ENCODE peak calls at places on chromosomes 3 and 15, in six cellular contexts. S is CD4-positive, CD25-positive, alpha-beta regulatory T cell; V is thoracic aorta; Q is PC-3; L is WERI-Rb-1; O is right lobe of liver. N is an unnamed sample. For H3K9me3, the result is how much of the 10 kb centered on the place peaks cover.

GRCh38 chr15:39193611-39194010 is 387.3 kb upstream of the THBS1 start:
- DNase-seq in S (no peak), V (no peak), Q (no peak), L (no peak), O (no peak), N (no peak)

GRCh38 chr3:13019243-13019701 is 54.0 kb downstream of the IQSEC1 start:
- DNase-seq in S (no peak), V (no peak), Q (no peak), L (no peak), O (no peak), N (no peak)

GRCh38 chr3:175186511-175186910 is 327.4 kb downstream of the NAALADL2 start:
- DNase-seq in S (no peak), V (no peak), Q (peak), L (no peak), O (no peak), N (no peak)

GRCh38 chr3:53941174-53941573 is 49.5 kb upstream of the SELENOK start:
- DNase-seq in S (no peak), V (no peak), Q (peak), L (no peak), O (no peak), N (no peak)

GRCh38 chr3:129421988-129422745 is 6.3 kb downstream of the EFCAB12 start:
- DNase-seq in S (no peak), V (no peak), Q (no peak), L (no peak), O (no peak), N (no peak)

GRCh38 chr3:170471149-170471548 is 52.5 kb downstream of the CLDN11 start:
- DNase-seq in S (no peak), V (no peak), Q (no peak), L (peak), O (no peak), N (no peak)

GRCh38 chr3:8776406-8776805 is 7.0 kb upstream of the OXTR start:
- DNase-seq in S (no peak), V (no peak), Q (no peak), L (no peak), O (no peak), N (no peak)

GRCh38 chr3:163622384-163622783 is 1455.9 kb downstream of the SI start:
- DNase-seq in S (no peak), V (no peak), Q (peak), L (peak), O (no peak), N (no peak)

GRCh38 chr3:179726075-179726742 is 73.4 kb downstream of the USP13 start:
- DNase-seq in S (no peak), V (no peak), Q (no peak), L (peak), O (no peak), N (no peak)

GRCh38 chr3:69011331-69011730 is 2.2 kb downstream of the EOGT start:
- DNase-seq in S (no peak), V (no peak), Q (no peak), L (no peak), O (no peak), N (no peak)

GRCh38 chr3:101279765-101280385 is 40.5 kb downstream of the IMPG2 start:
- DNase-seq in S (no peak), V (no peak), Q (peak), L (no peak), O (no peak), N (no peak)

GRCh38 chr15:53586815-53587214 is 172.6 kb downstream of the WDR72 start:
- DNase-seq in S (no peak), V (no peak), Q (peak), L (peak), O (no peak), N (no peak)

GRCh38 chr15:70579766-70580165 is 183.6 kb downstream of the UACA start:
- DNase-seq in S (no peak), V (no peak), Q (no peak), L (no peak), O (peak), N (no peak)

GRCh38 chr15:75694241-75695182 is 18.1 kb downstream of the CSPG4 start:
- DNase-seq in S (no peak), V (peak), Q (peak), L (peak), O (no peak), N (peak)

GRCh38 chr15:73809728-73810501 is 56.8 kb upstream of the INSYN1 start:
- DNase-seq in S (no peak), V (no peak), Q (peak), L (peak), O (no peak), N (no peak)

GRCh38 chr15:91214675-91215590 is 114.9 kb downstream of the SV2B start:
- DNase-seq in S (no peak), V (no peak), Q (no peak), L (no peak), O (no peak), N (no peak)

GRCh38 chr3:51379301-51379700 is 5.8 kb upstream of the MANF start:
- DNase-seq in S (no peak), V (no peak), Q (no peak), L (no peak), O (no peak), N (peak)

GRCh38 chr3:10093678-10094077 is 14.4 kb downstream of the FANCD2OS start:
- DNase-seq in S (no peak), V (no peak), Q (no peak), L (no peak), O (no peak), N (no peak)

GRCh38 chr3:31053299-31053698 is 158.8 kb upstream of the GADL1 start:
- DNase-seq in S (no peak), V (no peak), Q (no peak), L (no peak), O (no peak), N (no peak)

GRCh38 chr3:44862221-44862637 is 517 bp downstream of the TMEM42 start:
- DNase-seq in S (no peak), V (no peak), Q (peak), L (peak), O (no peak), N (no peak)

GRCh38 chr15:34133511-34133910 is 31.6 kb downstream of the PGBD4 start:
- DNase-seq in S (no peak), V (no peak), Q (peak), L (no peak), O (no peak), N (no peak)

GRCh38 chr3:133606342-133606741 is 32.9 kb downstream of the CDV3 start:
- DNase-seq in S (no peak), V (no peak), Q (no peak), L (no peak), O (no peak), N (no peak)

GRCh38 chr15:90889736-90890456 is 5.6 kb downstream of the FES start:
- DNase-seq in S (no peak), V (no peak), Q (no peak), L (no peak), O (peak), N (no peak)

GRCh38 chr3:12471228-12471627 is 13.1 kb upstream of the TSEN2 start:
- DNase-seq in S (no peak), V (no peak), Q (peak), L (no peak), O (no peak), N (no peak)

GRCh38 chr3:46208167-46208704 is at the start of gene CCR1:
- DNase-seq in S (no peak), V (no peak), Q (peak), L (no peak), O (no peak), N (no peak)

GRCh38 chr3:108408883-108409612 is 101.3 kb downstream of the MYH15 start:
- DNase-seq in S (no peak), V (no peak), Q (no peak), L (no peak), O (no peak), N (no peak)

GRCh38 chr15:99124641-99125040 is 19.8 kb downstream of the SYNM start:
- DNase-seq in S (no peak), V (no peak), Q (no peak), L (no peak), O (peak), N (no peak)

GRCh38 chr15:51199541-51199940 is 104.8 kb upstream of the TNFAIP8L3 start:
- DNase-seq in S (no peak), V (no peak), Q (no peak), L (peak), O (no peak), N (no peak)

GRCh38 chr3:128804017-128804816 is 75.2 kb upstream of the ACAD9 start:
- DNase-seq in S (peak), V (no peak), Q (no peak), L (no peak), O (no peak), N (no peak)

GRCh38 chr15:66842710-66843441 is 140.8 kb downstream of the SMAD6 start:
- DNase-seq in S (no peak), V (peak), Q (peak), L (peak), O (peak), N (no peak)

GRCh38 chr3:161163297-161163696 is 57.8 kb upstream of the NMD3 start:
- DNase-seq in S (no peak), V (no peak), Q (peak), L (no peak), O (no peak), N (peak)

GRCh38 chr15:36757189-36757814 is 177.9 kb downstream of the CDIN1 start:
- DNase-seq in S (no peak), V (no peak), Q (peak), L (no peak), O (no peak), N (no peak)

GRCh38 chr3:33544126-33544525 is 103.9 kb upstream of the UBP1 start:
- DNase-seq in S (no peak), V (no peak), Q (no peak), L (no peak), O (no peak), N (no peak)

GRCh38 chr3:123348-123747 is 73.2 kb upstream of the CHL1 start:
- DNase-seq in S (no peak), V (no peak), Q (no peak), L (no peak), O (no peak), N (no peak)
- H3K9me3 ChIP-seq in S (under half), V (under half), Q (half or more), L (under half), O (under half), N (under half)

DNA sequence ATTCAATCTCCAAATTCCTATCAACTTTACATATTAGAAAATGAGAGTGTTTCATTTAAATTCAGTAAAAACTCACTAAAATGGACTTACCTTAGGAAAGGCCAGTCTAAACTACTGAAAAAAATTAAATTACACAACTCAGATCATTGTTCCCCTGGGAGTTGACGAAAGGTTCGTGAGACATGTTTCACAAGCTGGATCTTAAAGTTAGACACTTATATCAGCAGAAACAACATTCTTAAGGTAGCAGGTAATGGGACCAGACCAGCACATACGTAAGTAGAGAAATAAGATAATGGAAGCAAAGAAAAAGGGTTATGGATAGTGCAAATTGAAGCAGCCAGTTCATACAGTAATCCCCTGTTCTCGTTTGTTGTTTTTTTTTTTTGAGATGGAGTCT is 8.9 kb downstream of the RFX7 start:
- DNase-seq in S (no peak), V (no peak), Q (no peak), L (no peak), O (no peak), N (no peak)
- H3K9me3 ChIP-seq in S (under half), V (under half), Q (under half), L (under half), O (under half), N (under half)

DNA sequence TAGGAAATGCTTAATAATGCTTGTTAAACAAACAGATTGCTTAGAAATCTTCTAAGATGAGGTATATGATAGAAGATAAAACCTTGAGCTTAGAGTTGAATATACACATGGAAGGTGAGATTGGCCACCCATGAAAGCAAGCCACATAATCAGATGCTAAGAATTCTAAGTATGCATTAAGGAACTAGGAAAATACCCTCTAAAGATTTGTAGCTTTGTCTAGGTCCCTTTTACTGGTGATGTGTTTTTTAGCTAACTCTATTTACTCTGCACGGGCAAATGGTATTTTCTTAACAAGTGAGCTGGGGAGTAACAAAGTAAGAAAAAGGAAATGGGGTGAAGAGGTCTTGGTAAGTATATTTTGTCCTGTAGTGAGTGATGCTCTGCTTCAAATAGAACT is 310.3 kb downstream of the OXSM start:
- DNase-seq in S (no peak), V (no peak), Q (no peak), L (no peak), O (no peak), N (no peak)
- H3K9me3 ChIP-seq in S (under half), V (under half), Q (under half), L (under half), O (under half), N (under half)

GRCh38 chr15:57034613-57035012 is 116.2 kb downstream of the TCF12 start:
- DNase-seq in S (no peak), V (no peak), Q (no peak), L (no peak), O (no peak), N (no peak)
- H3K9me3 ChIP-seq in S (under half), V (under half), Q (under half), L (under half), O (under half), N (under half)

GRCh38 chr15:22227961-22228762 is 147.8 kb downstream of the OR4M2 start:
- DNase-seq in S (no peak), V (no peak), Q (no peak), L (no peak), O (peak), N (peak)

GRCh38 chr15:22227411-22227810 is 147.1 kb downstream of the OR4M2 start:
- DNase-seq in S (no peak), V (no peak), Q (no peak), L (no peak), O (peak), N (peak)

GRCh38 chr15:22229971-22230815 is 149.9 kb downstream of the OR4M2 start:
- DNase-seq in S (no peak), V (no peak), Q (no peak), L (no peak), O (peak), N (peak)

GRCh38 chr15:22232675-22233074 is 152.3 kb downstream of the OR4M2 start:
- DNase-seq in S (no peak), V (no peak), Q (no peak), L (no peak), O (no peak), N (no peak)

DNA sequence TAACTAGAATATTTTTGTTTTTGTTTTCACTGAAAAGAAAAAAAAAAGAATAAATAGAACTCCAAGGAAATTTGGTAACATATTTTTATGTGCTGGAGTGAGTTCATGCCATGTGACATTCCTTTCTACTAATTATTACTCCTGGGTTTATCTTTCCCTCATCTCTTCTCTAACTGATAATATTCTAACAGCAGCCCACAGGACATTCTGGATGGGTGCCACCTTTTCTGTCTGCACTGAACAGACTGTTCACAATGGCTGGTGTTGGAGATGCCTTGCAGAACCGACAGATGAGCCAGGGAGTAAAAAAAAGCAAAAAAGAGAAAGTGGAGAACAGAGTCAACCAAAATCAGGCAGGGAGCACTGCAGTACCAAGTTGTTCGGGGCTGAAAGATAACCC is 151.3 kb downstream of the OR4M2 start:
- DNase-seq in S (no peak), V (no peak), Q (no peak), L (no peak), O (no peak), N (no peak)
- H3K9me3 ChIP-seq in S (under half), V (under half), Q (under half), L (under half), O (under half), N (under half)

GRCh38 chr15:62253294-62253693 is 88.2 kb upstream of the C2CD4B start:
- DNase-seq in S (no peak), V (no peak), Q (no peak), L (peak), O (no peak), N (no peak)
- H3K9me3 ChIP-seq in S (under half), V (under half), Q (under half), L (under half), O (under half), N (under half)

GRCh38 chr15:26376243-26376642 is 396.6 kb downstream of the GABRB3 start:
- DNase-seq in S (no peak), V (no peak), Q (no peak), L (no peak), O (no peak), N (no peak)
- H3K9me3 ChIP-seq in S (under half), V (under half), Q (under half), L (under half), O (under half), N (under half)

DNA sequence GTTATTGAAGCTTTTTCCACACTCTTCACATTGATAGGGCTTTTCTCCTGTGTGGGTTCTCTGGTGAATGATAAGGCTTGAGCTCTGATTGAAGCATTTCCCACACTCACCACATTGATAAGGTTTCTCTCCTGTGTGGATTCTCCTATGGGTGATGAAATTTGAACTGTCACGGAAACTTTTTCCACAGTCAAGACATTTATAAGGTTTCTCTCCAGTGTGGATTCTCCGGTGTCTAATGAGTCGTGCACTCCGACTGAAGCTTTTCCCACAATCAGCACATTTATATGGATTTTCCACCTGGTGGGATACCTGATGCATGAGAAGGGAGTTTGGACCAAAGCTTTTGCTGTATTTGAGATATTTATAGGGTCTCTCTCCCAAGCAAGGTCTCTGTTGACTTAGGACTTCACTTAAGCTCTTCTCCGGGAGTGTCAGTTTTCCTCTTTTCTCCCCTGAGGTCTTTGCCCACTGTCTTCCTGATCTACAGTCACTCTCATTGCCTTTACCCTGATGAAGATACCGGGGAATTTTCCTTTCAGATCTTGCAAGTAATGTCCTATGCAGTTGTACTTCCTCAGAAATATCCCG is 9.4 kb downstream of the ZSCAN29 start:
- DNase-seq in S (no peak), V (no peak), Q (no peak), L (no peak), O (no peak), N (no peak)
- H3K9me3 ChIP-seq in S (half or more), V (under half), Q (under half), L (under half), O (under half), N (under half)

DNA sequence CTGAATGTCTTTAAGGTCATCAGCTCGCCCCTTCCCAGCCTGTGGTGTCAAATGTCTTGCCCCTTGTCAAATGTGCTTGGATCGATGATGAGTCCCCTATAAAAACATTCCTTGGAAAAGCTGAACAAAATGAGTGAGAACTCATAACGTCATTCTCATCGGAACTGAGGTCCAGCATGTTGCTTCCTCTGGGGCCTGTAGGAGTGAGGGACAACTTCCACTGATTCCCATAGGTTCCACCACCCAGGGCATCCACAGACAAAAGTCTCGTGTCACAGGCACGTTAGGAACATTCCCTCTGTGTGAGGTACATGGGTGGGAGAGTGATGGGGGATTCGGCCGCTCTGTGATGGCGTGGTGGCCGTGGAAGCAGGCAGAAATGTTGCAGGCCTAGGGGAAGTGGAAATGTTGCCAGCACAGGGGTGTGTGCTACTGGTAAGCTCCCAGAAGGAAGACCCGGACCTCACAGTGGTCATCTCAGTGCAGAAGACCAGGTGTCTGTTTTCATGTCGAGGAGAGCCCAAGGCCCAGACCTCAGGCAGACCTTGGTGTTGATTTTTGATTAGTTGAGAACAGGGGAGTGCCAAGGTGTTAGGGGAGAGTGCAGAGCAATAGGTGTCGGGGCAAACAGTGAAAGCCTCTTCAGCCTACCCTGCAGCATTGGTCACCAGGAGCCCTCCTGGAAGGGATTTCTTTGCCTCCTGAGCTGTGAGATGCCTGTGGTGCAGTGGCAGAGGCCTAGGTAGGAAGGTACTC is 96.8 kb downstream of the SNRPN start:
- DNase-seq in S (no peak), V (no peak), Q (no peak), L (no peak), O (peak), N (no peak)
- H3K9me3 ChIP-seq in S (half or more), V (half or more), Q (half or more), L (half or more), O (under half), N (half or more)

DNA sequence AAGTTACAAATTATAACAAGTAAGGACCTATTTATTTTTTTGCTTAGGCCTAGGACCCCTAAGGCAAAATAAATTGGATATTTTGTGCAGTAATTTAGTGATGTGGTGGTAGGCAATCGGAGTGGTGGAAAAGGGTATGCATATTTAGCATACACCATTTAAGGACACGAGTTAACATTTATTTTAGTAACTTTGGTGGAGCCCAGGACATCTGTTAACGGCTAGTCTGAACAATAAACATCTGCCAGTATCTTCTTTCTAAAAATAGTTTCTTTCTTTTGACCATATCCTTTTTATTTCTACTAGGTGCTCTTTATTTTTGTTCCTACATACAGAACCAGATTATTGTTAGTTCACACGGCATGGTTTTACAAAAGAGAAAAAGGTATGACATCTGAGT is 326.3 kb downstream of the CHL1 start:
- DNase-seq in S (no peak), V (no peak), Q (no peak), L (no peak), O (no peak), N (no peak)
- H3K9me3 ChIP-seq in S (under half), V (under half), Q (under half), L (under half), O (under half), N (under half)

N was measured in RWPE2.